ENCODE peak calls at places on chromosomes 6 and 20, in four cellular contexts. U is CD8-positive, alpha-beta memory T cell; L is Peyer's patch; Q is stomach. W is an unnamed sample. For H3K9me3, the result is how much of the 10 kb centered on the place peaks cover.

GRCh38 chr6:115882174-115882573 is 178.5 kb downstream of the FRK start:
- DNase-seq in U (no peak), L (no peak), Q (no peak), W (no peak)

GRCh38 chr6:23349521-23350147 is 776.4 kb upstream of the NRSN1 start:
- DNase-seq in L (no peak), U (no peak), Q (no peak), W (no peak)

GRCh38 chr20:36468149-36469000 is 72.9 kb upstream of the MYL9 start:
- DNase-seq in Q (peak), L (no peak), U (no peak), W (no peak)

GRCh38 chr6:155939253-155939652 is 483.6 kb upstream of the NOX3 start:
- DNase-seq in L (no peak), Q (no peak), U (no peak), W (no peak)

GRCh38 chr20:62007127-62007647 is 58.5 kb downstream of the TAF4 start:
- DNase-seq in U (no peak), Q (no peak), L (no peak), W (no peak)

GRCh38 chr6:143068001-143068400 is 7.3 kb downstream of the AIG1 start:
- DNase-seq in L (no peak), Q (no peak), U (no peak), W (no peak)

GRCh38 chr6:170069611-170070010 is 221.3 kb downstream of the DLL1 start:
- DNase-seq in U (no peak), Q (no peak), L (no peak), W (no peak)

GRCh38 chr6:18166314-18167007 is 11.2 kb downstream of the KDM1B start:
- DNase-seq in Q (no peak), U (no peak), L (no peak), W (no peak)

GRCh38 chr20:60046011-60046413 is 87.8 kb downstream of the CDH26 start:
- DNase-seq in Q (no peak), L (no peak), U (no peak), W (no peak)

DNA sequence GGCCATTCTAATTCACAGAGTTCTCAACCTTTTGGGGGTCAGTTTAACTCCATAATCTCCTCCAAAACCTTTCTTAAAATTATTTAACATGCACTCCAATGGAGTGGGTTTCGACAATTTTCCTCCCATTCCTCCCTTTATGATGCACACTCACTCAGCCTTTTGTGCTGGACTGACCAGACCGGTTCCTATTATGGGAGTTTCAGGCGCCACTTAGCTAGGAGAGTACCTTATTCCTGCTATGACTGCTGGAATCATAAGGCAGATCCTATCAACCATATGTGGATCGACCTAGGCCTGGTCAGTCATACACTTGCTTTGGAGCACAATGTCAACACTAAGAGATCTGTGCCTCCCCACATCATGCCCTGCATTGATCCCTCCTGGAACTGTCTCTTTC is 63.9 kb upstream of the MOCS1 start:
- DNase-seq in L (no peak), Q (no peak), U (no peak), W (no peak)
- H3K9me3 ChIP-seq in L (under half), Q (under half), U (under half), W (under half)

GRCh38 chr6:125688138-125688537 is 61.3 kb upstream of the HEY2 start:
- DNase-seq in L (no peak), Q (no peak), U (no peak), W (no peak)
- H3K9me3 ChIP-seq in L (under half), Q (under half), U (under half), W (under half)

GRCh38 chr20:29085625-29086024 is 2171.8 kb upstream of the DEFB115 start:
- DNase-seq in Q (no peak), U (no peak), L (no peak), W (no peak)

GRCh38 chr20:29079769-29080690 is 2177.4 kb upstream of the DEFB115 start:
- DNase-seq in Q (no peak), U (peak), L (no peak), W (peak)
- H3K9me3 ChIP-seq in Q (under half), U (under half), L (under half), W (under half)

GRCh38 chr6:165274611-165275010 is 34.8 kb downstream of the C6orf118 start:
- DNase-seq in L (no peak), Q (no peak), U (no peak), W (no peak)
- H3K9me3 ChIP-seq in L (under half), Q (under half), U (under half), W (under half)

W was measured in aorta.